ENCODE peak calls at places on chromosomes 1 and 21, in seven cellular contexts. One of them, this sample, is unnamed.

GRCh38 chr21:45556645-45557601 is 14.7 kb upstream of the SLC19A1 start:
- DNase-seq in HepG2: no peak
- DNase-seq in MM.1S: no peak
- DNase-seq in AG09319: no peak
- DNase-seq in CD8-positive, alpha-beta T cell: no peak
- DNase-seq in breast epithelium: no peak
- DNase-seq in mesothelial cell of epicardium: no peak
- DNase-seq in this sample: no peak

GRCh38 chr1:91731815-91732214 is 154.1 kb downstream of the TGFBR3 start:
- DNase-seq in HepG2: no peak
- DNase-seq in mesothelial cell of epicardium: no peak
- DNase-seq in MM.1S: peak; percentile 52
- DNase-seq in CD8-positive, alpha-beta T cell: no peak
- DNase-seq in AG09319: no peak
- DNase-seq in breast epithelium: peak; percentile 50
- DNase-seq in this sample: no peak

GRCh38 chr1:224626042-224626441 is 9.9 kb downstream of the CNIH3 start:
- DNase-seq in mesothelial cell of epicardium: no peak
- DNase-seq in breast epithelium: no peak
- DNase-seq in HepG2: no peak
- DNase-seq in CD8-positive, alpha-beta T cell: no peak
- DNase-seq in MM.1S: no peak
- DNase-seq in AG09319: no peak
- DNase-seq in this sample: no peak

GRCh38 chr1:48245106-48245505 is 22.6 kb downstream of the SLC5A9 start:
- DNase-seq in AG09319: no peak
- DNase-seq in breast epithelium: no peak
- DNase-seq in mesothelial cell of epicardium: no peak
- DNase-seq in HepG2: no peak
- DNase-seq in CD8-positive, alpha-beta T cell: no peak
- DNase-seq in MM.1S: no peak
- DNase-seq in this sample: no peak

GRCh38 chr1:207670997-207671396 is 26.1 kb downstream of the CR1L start:
- DNase-seq in MM.1S: peak; percentile 52
- DNase-seq in mesothelial cell of epicardium: no peak
- DNase-seq in breast epithelium: no peak
- DNase-seq in CD8-positive, alpha-beta T cell: no peak
- DNase-seq in AG09319: no peak
- DNase-seq in HepG2: no peak
- DNase-seq in this sample: no peak

GRCh38 chr1:109886827-109887226 is 23.8 kb upstream of the CSF1 start:
- DNase-seq in AG09319: no peak
- DNase-seq in mesothelial cell of epicardium: no peak
- DNase-seq in MM.1S: no peak
- DNase-seq in breast epithelium: no peak
- DNase-seq in HepG2: no peak
- DNase-seq in CD8-positive, alpha-beta T cell: no peak
- DNase-seq in this sample: no peak

GRCh38 chr1:226481133-226481532 is 67.4 kb upstream of the STUM start:
- DNase-seq in mesothelial cell of epicardium: no peak
- DNase-seq in breast epithelium: no peak
- DNase-seq in MM.1S: no peak
- DNase-seq in HepG2: peak; percentile 56
- DNase-seq in AG09319: no peak
- DNase-seq in CD8-positive, alpha-beta T cell: no peak
- DNase-seq in this sample: no peak

GRCh38 chr1:245788269-245788668 is 633.5 kb downstream of the KIF26B start:
- DNase-seq in HepG2: no peak
- DNase-seq in CD8-positive, alpha-beta T cell: no peak
- DNase-seq in AG09319: peak; percentile 84
- DNase-seq in MM.1S: no peak
- DNase-seq in mesothelial cell of epicardium: no peak
- DNase-seq in breast epithelium: no peak
- DNase-seq in this sample: no peak

GRCh38 chr1:58659516-58659915 is 40.3 kb downstream of the MYSM1 start:
- DNase-seq in AG09319: no peak
- DNase-seq in CD8-positive, alpha-beta T cell: no peak
- DNase-seq in mesothelial cell of epicardium: no peak
- DNase-seq in MM.1S: no peak
- DNase-seq in HepG2: no peak
- DNase-seq in breast epithelium: no peak
- DNase-seq in this sample: no peak

GRCh38 chr1:216793303-216793702 is 70.1 kb upstream of the ESRRG start:
- DNase-seq in HepG2: no peak
- DNase-seq in mesothelial cell of epicardium: no peak
- DNase-seq in breast epithelium: no peak
- DNase-seq in MM.1S: no peak
- DNase-seq in CD8-positive, alpha-beta T cell: no peak
- DNase-seq in AG09319: no peak
- DNase-seq in this sample: no peak

GRCh38 chr21:42722808-42723470 is 69.5 kb downstream of the PDE9A start:
- DNase-seq in AG09319: no peak
- DNase-seq in MM.1S: no peak
- DNase-seq in breast epithelium: no peak
- DNase-seq in mesothelial cell of epicardium: no peak
- DNase-seq in CD8-positive, alpha-beta T cell: no peak
- DNase-seq in HepG2: no peak
- DNase-seq in this sample: no peak

GRCh38 chr1:12565966-12566352 is 52.1 kb downstream of the DHRS3 start:
- DNase-seq in CD8-positive, alpha-beta T cell: no peak
- DNase-seq in mesothelial cell of epicardium: no peak
- DNase-seq in breast epithelium: no peak
- DNase-seq in AG09319: no peak
- DNase-seq in MM.1S: no peak
- DNase-seq in HepG2: no peak
- DNase-seq in this sample: no peak

GRCh38 chr1:9881838-9882249 is 28.2 kb downstream of the CTNNBIP1 start:
- DNase-seq in breast epithelium: no peak
- DNase-seq in CD8-positive, alpha-beta T cell: no peak
- DNase-seq in AG09319: peak; percentile 18
- DNase-seq in HepG2: no peak
- DNase-seq in MM.1S: no peak
- DNase-seq in mesothelial cell of epicardium: no peak
- DNase-seq in this sample: no peak

GRCh38 chr1:188314557-188315137 is 1485.9 kb downstream of the PLA2G4A start:
- DNase-seq in HepG2: no peak
- DNase-seq in CD8-positive, alpha-beta T cell: no peak
- DNase-seq in AG09319: no peak
- DNase-seq in MM.1S: no peak
- DNase-seq in mesothelial cell of epicardium: no peak
- DNase-seq in breast epithelium: no peak
- DNase-seq in this sample: no peak

GRCh38 chr1:173417563-173417962 is 59.6 kb upstream of the PRDX6 start:
- DNase-seq in AG09319: no peak
- DNase-seq in HepG2: no peak
- DNase-seq in mesothelial cell of epicardium: no peak
- DNase-seq in breast epithelium: no peak
- DNase-seq in MM.1S: no peak
- DNase-seq in CD8-positive, alpha-beta T cell: no peak
- DNase-seq in this sample: no peak

GRCh38 chr1:53061859-53062714 is at the start of gene PODN:
- DNase-seq in HepG2: no peak
- DNase-seq in mesothelial cell of epicardium: no peak
- DNase-seq in breast epithelium: no peak
- DNase-seq in MM.1S: no peak
- DNase-seq in AG09319: no peak
- DNase-seq in CD8-positive, alpha-beta T cell: no peak
- DNase-seq in this sample: peak; percentile 60

GRCh38 chr1:59218521-59219236 is 78.2 kb upstream of the FGGY start:
- DNase-seq in HepG2: peak; percentile 46
- DNase-seq in breast epithelium: no peak
- DNase-seq in mesothelial cell of epicardium: no peak
- DNase-seq in CD8-positive, alpha-beta T cell: no peak
- DNase-seq in MM.1S: no peak
- DNase-seq in AG09319: no peak
- DNase-seq in this sample: no peak

GRCh38 chr21:41419921-41420862 is 5.8 kb upstream of the MX1 start:
- DNase-seq in mesothelial cell of epicardium: peak; percentile 40
- DNase-seq in CD8-positive, alpha-beta T cell: no peak
- DNase-seq in HepG2: peak; percentile 69
- DNase-seq in breast epithelium: peak; percentile 72
- DNase-seq in AG09319: peak; percentile 72
- DNase-seq in MM.1S: peak; percentile 86
- DNase-seq in this sample: peak; percentile 53

GRCh38 chr21:41802684-41803083 is 35.8 kb upstream of the RIPK4 start:
- DNase-seq in AG09319: peak; percentile 35
- DNase-seq in CD8-positive, alpha-beta T cell: no peak
- DNase-seq in mesothelial cell of epicardium: no peak
- DNase-seq in MM.1S: no peak
- DNase-seq in breast epithelium: peak; percentile 79
- DNase-seq in HepG2: no peak
- DNase-seq in this sample: no peak

GRCh38 chr1:171800342-171800741 is 18.9 kb downstream of the METTL13 start:
- DNase-seq in breast epithelium: no peak
- DNase-seq in MM.1S: no peak
- DNase-seq in CD8-positive, alpha-beta T cell: no peak
- DNase-seq in AG09319: no peak
- DNase-seq in HepG2: no peak
- DNase-seq in mesothelial cell of epicardium: no peak
- DNase-seq in this sample: no peak
- TF ChIP-seq CTCF in breast epithelium: no peak
- TF ChIP-seq CTCF in MM.1S: no peak
- TF ChIP-seq CTCF in CD8-positive, alpha-beta T cell: no peak
- TF ChIP-seq CTCF in AG09319: no peak
- TF ChIP-seq CTCF in HepG2: no peak
- TF ChIP-seq CTCF in mesothelial cell of epicardium: no peak
- TF ChIP-seq CTCF in this sample: no peak

GRCh38 chr1:192609110-192610079 is 26.6 kb upstream of the RGS13 start:
- DNase-seq in HepG2: no peak
- DNase-seq in AG09319: no peak
- DNase-seq in CD8-positive, alpha-beta T cell: peak; percentile 34
- DNase-seq in breast epithelium: peak; percentile 33
- DNase-seq in MM.1S: peak; percentile 95
- DNase-seq in mesothelial cell of epicardium: no peak
- DNase-seq in this sample: peak; percentile 56
- TF ChIP-seq CTCF in HepG2: no peak
- TF ChIP-seq CTCF in AG09319: no peak
- TF ChIP-seq CTCF in CD8-positive, alpha-beta T cell: no peak
- TF ChIP-seq CTCF in breast epithelium: no peak
- TF ChIP-seq CTCF in MM.1S: peak; percentile 56
- TF ChIP-seq CTCF in mesothelial cell of epicardium: no peak
- TF ChIP-seq CTCF in this sample: peak; percentile 38

GRCh38 chr21:43727571-43728466 is 8.9 kb downstream of the PDXK start:
- DNase-seq in AG09319: no peak
- DNase-seq in mesothelial cell of epicardium: no peak
- DNase-seq in HepG2: peak; percentile 39
- DNase-seq in breast epithelium: no peak
- DNase-seq in MM.1S: no peak
- DNase-seq in CD8-positive, alpha-beta T cell: no peak
- DNase-seq in this sample: no peak
- TF ChIP-seq CTCF in AG09319: no peak
- TF ChIP-seq CTCF in mesothelial cell of epicardium: no peak
- TF ChIP-seq CTCF in HepG2: peak; percentile 73
- TF ChIP-seq CTCF in breast epithelium: no peak
- TF ChIP-seq CTCF in MM.1S: no peak
- TF ChIP-seq CTCF in CD8-positive, alpha-beta T cell: no peak
- TF ChIP-seq CTCF in this sample: no peak

DNA sequence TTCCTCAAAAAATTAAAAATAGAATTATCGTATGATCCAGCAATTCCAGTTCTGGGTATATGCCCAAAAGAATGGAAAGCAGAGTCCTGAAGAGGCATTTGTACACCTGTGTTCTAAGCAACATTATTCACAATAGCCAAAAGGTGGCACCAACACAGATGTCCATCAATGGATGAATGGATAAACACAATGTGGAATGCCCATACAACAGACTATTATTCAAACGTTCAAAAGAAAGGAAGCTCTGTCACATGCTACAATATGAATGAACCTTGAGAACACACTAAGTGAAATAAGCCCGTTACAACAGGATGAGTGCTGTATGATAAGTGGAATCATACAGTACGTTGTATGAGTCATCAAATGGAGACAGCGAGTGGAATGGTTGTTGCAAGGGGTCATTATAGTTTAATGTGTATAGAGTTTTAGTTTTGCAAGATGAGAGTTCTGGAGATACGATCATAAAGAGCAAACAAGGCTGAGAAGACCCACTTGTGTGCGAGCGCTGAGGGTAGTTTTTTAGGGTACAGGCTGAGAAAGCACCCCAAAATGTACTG is 80.1 kb downstream of the SH3BGR start:
- DNase-seq in MM.1S: no peak
- DNase-seq in mesothelial cell of epicardium: no peak
- DNase-seq in AG09319: no peak
- DNase-seq in breast epithelium: no peak
- DNase-seq in CD8-positive, alpha-beta T cell: no peak
- DNase-seq in HepG2: no peak
- DNase-seq in this sample: no peak
- TF ChIP-seq CTCF in MM.1S: peak; percentile 25
- TF ChIP-seq CTCF in mesothelial cell of epicardium: no peak
- TF ChIP-seq CTCF in AG09319: no peak
- TF ChIP-seq CTCF in breast epithelium: no peak
- TF ChIP-seq CTCF in CD8-positive, alpha-beta T cell: no peak
- TF ChIP-seq CTCF in HepG2: no peak
- TF ChIP-seq CTCF in this sample: no peak

DNA sequence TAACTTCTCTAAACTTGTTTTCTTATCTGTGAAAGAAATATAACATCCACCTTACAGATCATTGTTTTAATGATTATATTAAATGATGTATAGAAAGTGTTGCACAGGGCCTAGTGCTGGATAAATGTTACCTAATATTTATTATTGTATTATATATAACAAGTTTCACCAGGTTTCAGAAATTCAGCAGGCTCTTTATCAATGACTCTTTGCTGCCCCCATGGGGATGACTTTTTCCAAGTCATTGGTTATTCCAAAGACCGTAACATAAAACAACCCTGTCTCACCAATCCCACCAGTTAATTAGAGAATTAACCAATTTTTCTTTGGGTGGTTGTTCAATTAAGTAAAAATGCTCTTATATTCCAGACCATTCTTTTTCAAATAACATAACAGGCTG is 7.3 kb upstream of the DEDD start:
- DNase-seq in HepG2: peak; percentile 56
- DNase-seq in mesothelial cell of epicardium: no peak
- DNase-seq in breast epithelium: no peak
- DNase-seq in MM.1S: peak; percentile 66
- DNase-seq in CD8-positive, alpha-beta T cell: no peak
- DNase-seq in AG09319: no peak
- DNase-seq in this sample: peak; percentile 54
- TF ChIP-seq CTCF in HepG2: peak; percentile 52
- TF ChIP-seq CTCF in mesothelial cell of epicardium: peak; percentile 45
- TF ChIP-seq CTCF in breast epithelium: peak; percentile 12
- TF ChIP-seq CTCF in MM.1S: peak; percentile 56
- TF ChIP-seq CTCF in CD8-positive, alpha-beta T cell: peak; percentile 53
- TF ChIP-seq CTCF in AG09319: peak; percentile 50
- TF ChIP-seq CTCF in this sample: peak; percentile 34

GRCh38 chr1:197327776-197328364 is 59.8 kb downstream of the CRB1 start:
- DNase-seq in mesothelial cell of epicardium: no peak
- DNase-seq in HepG2: no peak
- DNase-seq in breast epithelium: no peak
- DNase-seq in MM.1S: peak; percentile 34
- DNase-seq in AG09319: no peak
- DNase-seq in CD8-positive, alpha-beta T cell: no peak
- DNase-seq in this sample: no peak
- TF ChIP-seq CTCF in mesothelial cell of epicardium: peak; percentile 84
- TF ChIP-seq CTCF in HepG2: peak; percentile 32
- TF ChIP-seq CTCF in breast epithelium: peak; percentile 30
- TF ChIP-seq CTCF in MM.1S: peak; percentile 80
- TF ChIP-seq CTCF in AG09319: peak; percentile 65
- TF ChIP-seq CTCF in CD8-positive, alpha-beta T cell: peak; percentile 64
- TF ChIP-seq CTCF in this sample: peak; percentile 57

GRCh38 chr1:39136635-39137034 is 67.9 kb upstream of the MACF1 start:
- DNase-seq in AG09319: no peak
- DNase-seq in CD8-positive, alpha-beta T cell: no peak
- DNase-seq in breast epithelium: no peak
- DNase-seq in HepG2: no peak
- DNase-seq in mesothelial cell of epicardium: no peak
- DNase-seq in MM.1S: no peak
- DNase-seq in this sample: no peak
- TF ChIP-seq CTCF in AG09319: no peak
- TF ChIP-seq CTCF in CD8-positive, alpha-beta T cell: no peak
- TF ChIP-seq CTCF in breast epithelium: no peak
- TF ChIP-seq CTCF in HepG2: no peak
- TF ChIP-seq CTCF in mesothelial cell of epicardium: no peak
- TF ChIP-seq CTCF in MM.1S: no peak
- TF ChIP-seq CTCF in this sample: no peak